ENCODE peak calls at places on chromosomes 12 and 14, in nine cellular contexts. V is testis, Q is fibroblast of pulmonary artery, N is right lobe of liver, F is astrocyte of the spinal cord, L is fibroblast of mammary gland, Z is fibroblast of the aortic adventitia, M is bronchial epithelial cell, G is AG04449. C is an unnamed sample.

GRCh38 chr12:95874452-95874851 is 15.7 kb downstream of the SNRPF start:
- DNase-seq in M (no peak), Q (no peak), V (no peak), G (no peak), F (no peak), N (no peak), Z (no peak), L (no peak), C (no peak)

GRCh38 chr14:75454963-75455546 is 27.2 kb downstream of the JDP2 start:
- DNase-seq in L (peak), N (no peak), Z (peak), F (peak), Q (peak), G (peak), M (peak), V (peak), C (peak)

GRCh38 chr12:14190694-14191093 is 174.8 kb upstream of the ATF7IP start:
- DNase-seq in F (no peak), G (no peak), Q (no peak), L (no peak), V (no peak), Z (no peak), M (no peak), N (no peak), C (no peak)

GRCh38 chr14:55377236-55377635 is 34.4 kb downstream of the ATG14 start:
- DNase-seq in M (no peak), F (no peak), Q (no peak), Z (no peak), L (no peak), V (no peak), N (no peak), G (no peak), C (no peak)

GRCh38 chr12:8780389-8780788 is 42.0 kb upstream of the A2ML1 start:
- DNase-seq in F (peak), N (no peak), Z (peak), V (no peak), L (peak), Q (peak), G (peak), M (peak), C (peak)

GRCh38 chr14:32327255-32327961 is 1.7 kb upstream of the AKAP6 start:
- DNase-seq in Z (no peak), N (no peak), F (no peak), G (no peak), Q (no peak), L (no peak), V (no peak), M (no peak), C (no peak)

GRCh38 chr12:64216239-64216638 is 5.9 kb downstream of the KICS2 start:
- DNase-seq in L (no peak), M (no peak), N (no peak), V (no peak), Q (no peak), G (no peak), F (no peak), Z (no peak), C (no peak)

GRCh38 chr14:20681348-20682126 is 2.8 kb upstream of the RNASE4 start:
- DNase-seq in G (no peak), V (peak), Q (peak), N (peak), F (peak), Z (peak), M (peak), L (peak), C (peak)

GRCh38 chr12:63928305-63928704 is 83.8 kb downstream of the SRGAP1 start:
- DNase-seq in Q (no peak), F (no peak), V (no peak), G (no peak), N (no peak), Z (no peak), L (no peak), M (no peak), C (no peak)

GRCh38 chr14:24838945-24839616 is 205.1 kb upstream of the GZMB start:
- DNase-seq in Q (peak), V (peak), F (no peak), G (no peak), L (no peak), Z (peak), M (no peak), N (peak), C (no peak)

GRCh38 chr12:63955831-63956685 is 111.6 kb downstream of the SRGAP1 start:
- DNase-seq in N (peak), Z (peak), G (no peak), L (peak), V (peak), Q (peak), M (peak), F (no peak), C (peak)

GRCh38 chr12:88658009-88658408 is 77.7 kb upstream of the KITLG start:
- DNase-seq in Q (peak), G (no peak), Z (peak), M (peak), F (no peak), V (no peak), N (no peak), L (peak), C (peak)

GRCh38 chr14:73235531-73236155 is 1.7 kb upstream of the PAPLN start:
- DNase-seq in N (no peak), M (no peak), Z (peak), L (peak), F (peak), G (no peak), V (peak), Q (peak), C (no peak)

DNA sequence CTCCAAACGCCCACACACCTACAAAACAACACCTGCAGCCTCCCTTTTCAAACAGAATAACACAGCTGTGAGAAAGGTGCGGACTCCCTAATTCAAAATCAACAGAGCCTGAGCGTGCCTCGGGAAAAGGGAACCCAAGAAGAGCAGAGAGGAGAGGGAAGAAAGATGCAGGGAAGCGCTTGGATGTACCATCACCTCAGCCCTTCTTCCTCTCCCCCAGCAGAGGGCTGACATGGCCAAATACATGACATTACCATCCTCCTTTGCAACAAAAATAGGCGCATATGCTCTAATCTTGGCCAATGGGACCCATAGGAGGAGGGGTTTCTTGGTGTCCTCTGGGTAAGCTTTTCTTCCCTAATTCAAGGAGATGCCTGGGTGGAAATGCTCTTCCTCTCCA is 78.0 kb downstream of the CPSF2 start:
- DNase-seq in N (no peak), Q (no peak), M (no peak), Z (no peak), V (no peak), F (no peak), G (no peak), L (no peak), C (no peak)
- H3K4me3 ChIP-seq in N (no peak), Q (no peak), M (no peak), Z (no peak), V (no peak), F (no peak), G (no peak), L (no peak), C (no peak)

DNA sequence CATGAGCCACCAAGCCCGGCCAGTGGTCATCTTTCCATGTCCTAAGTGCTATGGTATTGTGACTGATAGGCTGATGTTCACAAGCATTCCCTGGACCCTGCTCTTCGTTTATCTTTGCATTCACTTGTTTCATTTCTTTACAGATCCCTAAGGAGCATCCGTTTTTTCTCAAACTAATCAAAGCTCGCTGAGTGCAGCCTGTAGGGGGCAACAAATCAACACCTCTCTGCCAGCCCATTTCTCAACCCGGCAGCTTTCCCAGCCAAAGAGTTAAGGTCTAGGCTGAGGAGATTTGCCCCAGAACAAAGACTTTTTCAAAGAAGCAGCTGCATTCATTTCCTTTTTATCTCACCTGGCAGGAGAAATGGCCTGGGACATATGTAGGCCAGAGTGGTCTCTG is 12.1 kb downstream of the SIRT4 start:
- DNase-seq in Q (no peak), V (no peak), F (no peak), M (no peak), G (no peak), N (no peak), Z (no peak), L (peak), C (no peak)
- TF ChIP-seq CTCF in Q (peak), V (no peak), F (peak), M (peak), G (no peak), N (peak), Z (no peak), L (peak), C (peak)

DNA sequence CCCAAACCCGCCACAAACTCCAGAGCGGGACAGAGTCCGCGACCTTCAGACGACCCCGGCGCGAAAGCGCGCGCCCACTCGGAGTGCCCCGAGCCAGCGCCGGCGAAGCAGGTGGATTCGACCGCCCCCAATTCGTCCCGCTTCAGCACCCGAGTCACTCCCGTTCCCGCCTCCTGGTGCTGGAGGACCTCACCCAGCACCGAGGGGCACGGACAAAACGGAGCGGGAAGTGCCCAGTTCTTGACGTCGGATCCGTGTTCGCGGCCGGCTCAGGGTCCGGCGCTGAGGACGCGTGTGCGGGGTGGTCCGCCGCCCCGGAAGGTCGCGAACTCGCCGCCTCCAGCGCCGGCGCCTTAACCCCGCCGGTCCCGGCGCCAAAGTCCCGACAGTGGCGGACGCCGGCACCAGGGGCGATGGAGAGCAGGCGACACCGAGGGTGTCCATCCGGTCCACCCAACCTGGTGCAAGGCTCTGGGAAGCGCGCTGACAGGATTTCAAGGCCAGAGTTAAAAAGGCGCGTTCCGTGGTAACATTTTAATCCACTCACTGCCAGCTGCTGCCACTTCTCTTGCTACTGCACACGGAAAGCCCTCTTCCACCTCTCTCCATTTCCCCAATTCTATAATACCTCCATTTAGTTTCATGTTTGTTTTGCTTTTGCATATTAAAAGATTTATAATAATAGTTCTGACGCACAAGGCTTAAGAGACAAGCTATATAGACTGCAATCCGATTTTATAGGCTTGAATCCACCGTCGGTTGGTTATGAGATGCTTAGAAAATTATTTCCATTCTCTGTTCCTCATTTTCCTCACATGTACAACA is 240.0 kb upstream of the CPNE8 start:
- DNase-seq in M (no peak), F (peak), L (peak), G (no peak), Q (peak), N (no peak), Z (peak), V (peak), C (peak)
- H3K4me3 ChIP-seq in M (peak), F (peak), L (peak), G (no peak), Q (peak), N (peak), Z (peak), V (peak), C (peak)

GRCh38 chr12:55737581-55738112 is 5.3 kb upstream of the GDF11 start:
- DNase-seq in N (no peak), Q (no peak), L (no peak), F (no peak), M (no peak), V (no peak), Z (no peak), G (no peak), C (no peak)
- TF ChIP-seq CTCF in N (no peak), Q (no peak), L (no peak), F (no peak), M (no peak), V (no peak), Z (no peak), G (no peak), C (no peak)

GRCh38 chr14:82192387-82192786 is 658.7 kb upstream of the SEL1L start:
- DNase-seq in L (no peak), G (no peak), F (no peak), Q (no peak), Z (no peak), V (no peak), N (no peak), M (no peak), C (no peak)
- H3K4me3 ChIP-seq in L (no peak), G (no peak), F (no peak), Q (no peak), Z (no peak), V (no peak), N (no peak), M (no peak), C (no peak)

GRCh38 chr14:104135121-104135903 is 3.1 kb upstream of the KIF26A start:
- DNase-seq in V (no peak), M (peak), F (no peak), Z (no peak), L (peak), Q (peak), N (peak), G (no peak), C (no peak)
- TF ChIP-seq CTCF in V (no peak), M (peak), F (peak), Z (no peak), L (no peak), Q (no peak), N (no peak), G (peak), C (no peak)

DNA sequence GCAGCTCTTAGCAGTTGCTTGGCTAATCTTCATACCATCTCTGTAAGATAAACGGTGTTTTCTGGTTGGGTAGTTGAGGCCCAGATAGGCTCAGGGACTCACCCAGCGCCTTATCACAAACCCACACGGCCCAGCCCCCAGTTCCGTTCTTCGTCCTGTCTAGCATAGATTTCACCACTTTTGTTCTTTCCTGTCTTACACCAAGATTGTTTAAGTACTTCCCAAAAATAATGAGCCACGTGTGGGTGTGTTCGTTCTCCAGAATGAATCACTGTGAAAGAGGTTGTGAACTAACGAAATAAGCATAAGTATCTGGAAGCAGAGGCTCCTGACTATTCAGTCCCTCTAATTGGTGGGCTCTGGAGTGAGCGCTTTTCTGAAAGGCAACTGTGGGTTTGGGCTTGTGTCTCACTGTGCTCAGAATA is 21.4 kb downstream of the ACVR1B start:
- DNase-seq in G (no peak), M (peak), V (peak), F (peak), Q (peak), Z (peak), N (peak), L (peak), C (peak)
- H3K4me3 ChIP-seq in G (no peak), M (no peak), V (no peak), F (no peak), Q (no peak), Z (no peak), N (no peak), L (no peak), C (no peak)

DNA sequence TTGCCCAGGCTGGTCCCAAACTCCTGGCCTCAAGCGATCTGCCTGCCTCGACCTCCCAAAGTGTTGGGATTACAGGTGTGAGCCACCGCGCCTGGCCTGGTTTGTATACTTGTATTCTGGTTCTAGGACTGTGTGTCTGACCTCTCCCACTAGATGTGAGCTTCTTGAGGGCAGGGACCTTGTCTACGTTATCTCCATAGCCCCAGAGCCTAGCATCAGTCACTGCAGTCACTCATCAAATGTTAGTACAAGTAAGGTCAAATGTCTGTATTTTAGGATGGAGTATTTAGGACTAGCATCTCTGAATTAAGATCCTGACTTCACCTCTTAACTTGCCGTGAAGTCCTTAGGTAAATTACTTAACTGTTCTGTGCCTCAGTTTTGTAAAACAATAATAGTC is 2.9 kb downstream of the RILPL2 start:
- DNase-seq in V (no peak), M (no peak), N (no peak), F (no peak), Z (no peak), Q (no peak), L (no peak), G (no peak), C (no peak)
- TF ChIP-seq CTCF in V (no peak), M (no peak), N (no peak), F (no peak), Z (no peak), Q (no peak), L (no peak), G (no peak), C (no peak)

GRCh38 chr12:54411398-54412241 is 7.4 kb downstream of the ITGA5 start:
- DNase-seq in L (peak), N (no peak), M (peak), Z (peak), Q (peak), V (no peak), F (peak), G (peak), C (peak)

GRCh38 chr12:54414191-54414525 is 4.9 kb downstream of the ITGA5 start:
- DNase-seq in G (no peak), V (no peak), Z (no peak), M (no peak), L (no peak), Q (no peak), F (no peak), N (no peak), C (no peak)

GRCh38 chr12:54412348-54412747 is 6.7 kb downstream of the ITGA5 start:
- DNase-seq in G (no peak), N (no peak), M (no peak), V (no peak), Z (no peak), L (no peak), Q (no peak), F (no peak), C (no peak)

GRCh38 chr12:54413284-54414190 is 5.5 kb downstream of the ITGA5 start:
- DNase-seq in N (peak), Z (no peak), V (no peak), F (no peak), Q (peak), M (no peak), L (no peak), G (no peak), C (no peak)

GRCh38 chr12:54412786-54413185 is 6.3 kb downstream of the ITGA5 start:
- DNase-seq in M (no peak), N (peak), Z (no peak), Q (no peak), V (no peak), G (no peak), L (no peak), F (no peak), C (no peak)
- H3K4me3 ChIP-seq in M (no peak), N (no peak), Z (no peak), Q (no peak), V (no peak), G (no peak), L (no peak), F (no peak), C (no peak)

DNA sequence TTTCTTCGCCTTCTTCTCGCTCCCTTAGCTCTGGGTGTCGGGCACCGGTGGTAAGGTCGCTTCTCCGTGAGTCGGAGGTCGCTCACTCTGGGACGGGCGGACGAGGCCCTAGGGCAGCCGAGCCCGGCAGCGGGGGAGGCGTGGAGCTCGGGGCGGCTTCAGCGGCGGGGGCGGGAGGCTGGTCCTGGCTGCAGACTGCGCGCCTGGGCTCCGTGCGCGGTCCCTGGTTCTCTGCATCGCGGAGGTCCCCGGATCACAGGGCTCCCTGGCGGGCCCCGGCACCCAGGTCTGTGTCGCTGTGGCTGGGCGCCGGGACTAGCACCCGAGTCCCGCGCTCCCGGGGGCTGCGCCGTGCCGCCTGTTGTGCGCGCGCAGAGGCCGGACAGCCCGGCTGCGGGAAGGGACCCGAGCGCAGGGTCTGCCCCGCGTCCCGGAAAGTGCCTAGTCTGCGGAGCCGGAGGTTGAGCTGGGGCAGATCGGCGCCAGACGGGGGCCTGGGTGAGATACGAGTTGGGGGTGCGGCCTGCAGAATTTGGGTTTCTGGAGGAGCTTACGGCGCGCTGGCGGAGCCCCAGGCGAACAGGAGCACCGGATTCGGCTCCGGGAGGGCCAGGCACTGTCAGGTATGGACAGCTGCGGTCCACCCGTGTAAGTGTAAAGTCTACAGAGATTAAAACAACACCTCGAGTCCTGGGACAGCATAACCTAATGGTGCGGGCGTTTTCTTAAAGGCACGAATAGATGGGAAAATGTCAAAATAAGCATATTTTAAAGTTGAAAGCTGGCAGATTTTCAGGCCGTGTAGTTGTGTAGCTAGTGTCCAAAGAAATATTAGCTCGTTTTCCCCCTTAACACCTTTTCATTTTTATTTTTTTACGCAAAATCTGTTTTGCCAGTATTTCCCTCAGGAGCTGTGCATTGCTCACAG is 722 bp downstream of the FRMD6 start:
- DNase-seq in M (no peak), V (peak), N (peak), F (peak), G (no peak), L (no peak), Q (no peak), Z (peak), C (no peak)
- TF ChIP-seq CTCF in M (no peak), V (no peak), N (no peak), F (no peak), G (no peak), L (no peak), Q (no peak), Z (no peak), C (no peak)

C was measured in epithelial cell of esophagus.